ENCODE peak calls at places on chromosomes 6 and 20, in five cellular contexts. B is WERI-Rb-1, S is tibial artery, L is fibroblast of lung, Y is natural killer cell. N is an unnamed sample.

GRCh38 chr6:157861814-157862213 is 38.8 kb downstream of the SNX9 start:
- DNase-seq in B (no peak), S (no peak), L (peak), Y (no peak), N (no peak)

GRCh38 chr6:40393641-40394040 is 193.5 kb downstream of the LRFN2 start:
- DNase-seq in B (peak), S (no peak), L (no peak), Y (no peak), N (no peak)

GRCh38 chr20:43138061-43138860 is 51.4 kb downstream of the PTPRT start:
- DNase-seq in B (no peak), S (no peak), L (no peak), Y (no peak), N (no peak)

GRCh38 chr6:41712651-41713103 is 22.7 kb downstream of the TFEB start:
- DNase-seq in B (no peak), S (peak), L (peak), Y (no peak), N (no peak)

GRCh38 chr6:44054635-44055559 is 72.4 kb downstream of the MRPL14 start:
- DNase-seq in B (no peak), S (no peak), L (peak), Y (no peak), N (no peak)

GRCh38 chr20:4305091-4305490 is 289.7 kb upstream of the RNF24 start:
- DNase-seq in B (no peak), S (no peak), L (no peak), Y (no peak), N (no peak)

GRCh38 chr6:166738778-166739654 is 112.0 kb upstream of the RPS6KA2 start:
- DNase-seq in B (no peak), S (no peak), L (no peak), Y (no peak), N (no peak)

GRCh38 chr6:63672582-63673129 is 37.1 kb downstream of the PHF3 start:
- DNase-seq in B (no peak), S (no peak), L (no peak), Y (no peak), N (no peak)

GRCh38 chr20:49590163-49591017 is 22.5 kb upstream of the PTGIS start:
- DNase-seq in B (no peak), S (no peak), L (no peak), Y (no peak), N (no peak)

GRCh38 chr6:143872211-143872610 is 7.9 kb downstream of the ZC2HC1B start:
- DNase-seq in B (no peak), S (no peak), L (peak), Y (no peak), N (no peak)

GRCh38 chr6:139839506-139840156 is 465.2 kb upstream of the CITED2 start:
- DNase-seq in B (no peak), S (peak), L (no peak), Y (no peak), N (no peak)

GRCh38 chr6:15936503-15936902 is 192.4 kb upstream of the MYLIP start:
- DNase-seq in B (no peak), S (no peak), L (no peak), Y (no peak), N (no peak)

GRCh38 chr6:130961148-130961547 is 101.9 kb downstream of the EPB41L2 start:
- DNase-seq in B (no peak), S (no peak), L (no peak), Y (no peak), N (no peak)

GRCh38 chr6:7052441-7052936 is 55.3 kb upstream of the RREB1 start:
- DNase-seq in B (peak), S (no peak), L (peak), Y (no peak), N (peak)

GRCh38 chr20:54494303-54495006 is 19.1 kb downstream of the DOK5 start:
- DNase-seq in B (no peak), S (no peak), L (no peak), Y (no peak), N (no peak)

GRCh38 chr6:26554669-26555504 is 16.7 kb downstream of the HMGN4 start:
- DNase-seq in B (no peak), S (no peak), L (peak), Y (peak), N (no peak)

DNA sequence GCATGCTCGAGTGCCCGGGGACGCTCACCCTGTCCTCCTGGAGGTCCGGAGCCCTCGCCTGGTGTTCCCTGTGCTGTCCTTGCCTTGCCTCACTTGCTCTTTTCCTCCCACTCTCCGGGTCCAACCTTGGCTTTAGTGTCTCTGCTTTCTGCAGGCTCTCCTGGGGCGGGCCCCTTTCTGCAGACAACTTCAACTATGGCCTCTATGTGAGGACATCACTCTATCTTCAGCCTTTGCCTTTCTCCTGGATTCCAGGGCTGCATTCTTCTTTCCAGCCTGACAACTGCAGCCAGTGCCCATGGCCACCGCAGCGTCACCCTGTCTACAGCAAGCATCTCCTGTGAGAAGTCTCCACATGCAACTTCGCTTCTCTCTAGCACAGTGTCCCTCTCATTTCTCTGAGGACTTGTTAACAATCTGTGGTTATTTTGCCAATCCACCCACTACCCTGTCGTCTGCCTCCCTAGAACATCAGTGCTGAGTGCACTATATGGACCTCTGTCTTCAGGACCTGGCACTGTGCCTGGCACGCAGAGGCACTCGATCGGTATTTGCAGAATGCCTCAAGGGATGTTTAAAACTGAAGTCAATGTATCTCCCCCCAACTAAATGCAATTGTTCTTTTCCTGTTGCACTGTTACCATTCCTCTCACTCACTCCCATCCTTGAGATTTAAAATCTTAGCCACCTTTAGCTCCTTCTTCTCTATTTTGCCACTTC is 35.9 kb downstream of the FOXC1 start:
- DNase-seq in B (no peak), S (peak), L (no peak), Y (no peak), N (no peak)
- TF ChIP-seq CTCF in B (no peak), S (no peak), L (no peak), Y (no peak), N (no peak)

GRCh38 chr6:137589067-137589848 is 95.1 kb upstream of the OLIG3 start:
- DNase-seq in B (peak), S (no peak), L (peak), Y (peak), N (no peak)
- TF ChIP-seq CTCF in B (peak), S (no peak), L (peak), Y (peak), N (no peak)

GRCh38 chr6:153108320-153108719 is 22.8 kb downstream of the RGS17 start:
- DNase-seq in B (no peak), S (no peak), L (peak), Y (no peak), N (no peak)
- TF ChIP-seq CTCF in B (peak), S (peak), L (peak), Y (no peak), N (no peak)

GRCh38 chr6:33583591-33584155 is 3.6 kb upstream of the BAK1 start:
- DNase-seq in B (peak), S (no peak), L (no peak), Y (no peak), N (no peak)
- TF ChIP-seq CTCF in B (peak), S (no peak), L (peak), Y (no peak), N (no peak)

DNA sequence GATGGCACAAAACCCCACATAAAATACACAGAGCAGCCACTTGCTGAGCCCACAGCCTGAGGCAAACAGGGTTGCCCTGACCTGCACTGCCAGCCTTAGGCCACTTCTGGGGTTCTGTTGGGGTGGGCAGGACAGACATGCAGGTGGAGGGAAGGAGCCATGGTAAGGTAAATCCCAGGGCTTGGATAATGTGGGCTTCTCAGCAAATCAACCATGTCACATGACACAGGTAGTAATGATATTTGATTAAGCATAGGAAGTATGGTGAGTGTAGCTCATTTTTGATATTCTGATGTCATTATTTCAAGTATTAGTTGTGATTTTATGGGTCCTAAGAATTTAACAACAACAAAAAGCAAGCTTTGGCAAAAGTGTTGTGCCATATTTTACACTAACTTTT is 124.6 kb downstream of the FOXA2 start:
- DNase-seq in B (no peak), S (no peak), L (no peak), Y (no peak), N (no peak)
- TF ChIP-seq CTCF in B (no peak), S (no peak), L (no peak), Y (no peak), N (no peak)

GRCh38 chr6:149473080-149474052 is 11.4 kb downstream of the ZC3H12D start:
- DNase-seq in B (no peak), S (no peak), L (no peak), Y (no peak), N (no peak)
- TF ChIP-seq CTCF in B (no peak), S (no peak), L (no peak), Y (no peak), N (no peak)

GRCh38 chr6:129429953-129430352 is 280.0 kb downstream of the ARHGAP18 start:
- DNase-seq in B (no peak), S (no peak), L (no peak), Y (no peak), N (no peak)

GRCh38 chr6:129434091-129434490 is 275.9 kb downstream of the ARHGAP18 start:
- DNase-seq in B (no peak), S (no peak), L (no peak), Y (no peak), N (no peak)

DNA sequence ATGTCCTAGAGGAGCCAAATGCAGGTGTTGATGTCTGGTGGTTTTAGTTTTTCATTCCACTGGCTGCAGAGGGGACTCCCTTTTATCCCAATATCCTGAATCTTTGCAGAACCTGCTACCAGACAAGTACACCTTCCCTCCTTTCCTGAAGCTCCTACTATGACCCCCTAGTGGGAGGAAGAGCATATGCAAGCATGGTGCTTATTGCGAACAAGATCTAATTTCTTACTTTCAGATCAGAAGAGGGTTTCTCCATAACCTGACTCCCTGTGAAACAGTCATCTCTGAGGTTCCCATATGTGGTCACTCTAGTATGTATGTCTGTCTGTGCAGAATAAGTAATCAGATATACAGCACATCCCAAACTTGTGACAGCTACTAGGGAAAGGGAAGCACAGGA is 277.2 kb downstream of the ARHGAP18 start:
- DNase-seq in B (no peak), S (no peak), L (no peak), Y (no peak), N (no peak)
- TF ChIP-seq CTCF in B (peak), S (no peak), L (no peak), Y (no peak), N (no peak)